ENCODE peak calls at places on chromosome 14, in ten cellular contexts. D, S, G, R, V, A, T, H, X and Q are unnamed samples.

GRCh38 chr14:98198385-98198784 is 1073.6 kb downstream of the BCL11B start:
- DNase-seq in R (no peak), S (no peak), T (no peak), X (no peak), V (no peak), H (no peak), G (peak; percentile 35), A (no peak), D (no peak), Q (no peak)

GRCh38 chr14:75519826-75520692 is 2.2 kb upstream of the BATF start:
- DNase-seq in R (no peak), A (no peak), T (peak; percentile 4), D (no peak), G (no peak), X (no peak), V (no peak), H (no peak), S (no peak), Q (peak; percentile 47)

GRCh38 chr14:51783765-51784164 is 76.6 kb upstream of the GNG2 start:
- DNase-seq in A (no peak), S (no peak), H (no peak), D (peak; percentile 26), R (no peak), G (no peak), X (no peak), V (no peak), T (no peak), Q (peak; percentile 55)

GRCh38 chr14:59126714-59127436 is 61.6 kb upstream of the DAAM1 start:
- DNase-seq in T (no peak), X (peak; percentile 48), D (peak; percentile 57), G (no peak), R (peak; percentile 27), A (peak; percentile 25), V (peak; percentile 20), S (peak; percentile 83), H (peak; percentile 55), Q (peak; percentile 13)

GRCh38 chr14:22900088-22900799 is 17.2 kb downstream of the REM2 start:
- DNase-seq in T (peak; percentile 53), H (peak; percentile 70), V (peak; percentile 39), R (no peak), X (peak; percentile 64), D (peak; percentile 87), S (peak; percentile 83), A (peak; percentile 51), G (no peak), Q (no peak)

GRCh38 chr14:101876539-101876938 is 87.8 kb upstream of the DYNC1H1 start:
- DNase-seq in X (no peak), A (peak; percentile 83), T (no peak), S (peak; percentile 97), R (no peak), H (peak; percentile 68), V (peak; percentile 88), D (no peak), G (peak; percentile 38), Q (peak; percentile 21)

GRCh38 chr14:61584258-61584657 is 111.1 kb upstream of the HIF1A start:
- DNase-seq in G (no peak), S (no peak), D (peak; percentile 80), R (no peak), A (peak; percentile 3), H (no peak), V (no peak), T (no peak), X (no peak), Q (no peak)

GRCh38 chr14:77483851-77484250 is 14.8 kb downstream of the ISM2 start:
- DNase-seq in V (no peak), S (no peak), T (no peak), A (no peak), D (no peak), G (no peak), R (no peak), H (no peak), X (no peak), Q (no peak)

GRCh38 chr14:76293923-76294322 is 82.0 kb upstream of the ESRRB start:
- DNase-seq in S (no peak), X (no peak), H (no peak), R (no peak), T (no peak), A (no peak), V (no peak), D (no peak), G (no peak), Q (no peak)

GRCh38 chr14:50531595-50532501 is 521 bp downstream of the MAP4K5 start:
- DNase-seq in G (peak; percentile 10), A (peak; percentile 38), V (peak; percentile 40), X (peak; percentile 38), T (no peak), H (peak; percentile 10), R (peak; percentile 38), S (peak; percentile 68), D (peak; percentile 52), Q (no peak)

GRCh38 chr14:65922166-65922565 is 509.6 kb downstream of the FUT8 start:
- DNase-seq in D (no peak), S (no peak), T (no peak), X (no peak), R (no peak), H (no peak), A (no peak), G (no peak), V (no peak), Q (no peak)

GRCh38 chr14:104467641-104468040 is 111.9 kb upstream of the C14orf180 start:
- DNase-seq in A (no peak), H (no peak), T (no peak), S (no peak), G (no peak), R (no peak), X (no peak), D (no peak), V (no peak), Q (no peak)

GRCh38 chr14:91414475-91415342 is 2.9 kb downstream of the CCDC88C start:
- DNase-seq in V (no peak), X (peak; percentile 65), R (no peak), T (no peak), A (no peak), S (no peak), G (no peak), H (no peak), D (no peak), Q (no peak)

GRCh38 chr14:97697772-97698171 is 900.6 kb downstream of the VRK1 start:
- DNase-seq in G (no peak), D (no peak), S (no peak), X (no peak), T (no peak), V (no peak), A (no peak), R (no peak), H (no peak), Q (no peak)

GRCh38 chr14:90061849-90062794 is at the start of gene KCNK13:
- DNase-seq in G (no peak), H (no peak), D (no peak), R (no peak), X (peak; percentile 39), T (no peak), S (no peak), A (no peak), V (no peak), Q (no peak)

GRCh38 chr14:95495538-95496025 is 20.9 kb downstream of the SYNE3 start:
- DNase-seq in H (no peak), V (no peak), S (peak; percentile 87), D (no peak), A (no peak), X (no peak), R (no peak), T (no peak), G (no peak), Q (no peak)

GRCh38 chr14:59342516-59343484 is 122.4 kb downstream of the GPR135 start:
- DNase-seq in G (no peak), A (no peak), X (no peak), T (no peak), S (no peak), D (peak; percentile 68), R (no peak), H (no peak), V (no peak), Q (no peak)

GRCh38 chr14:74882103-74882920 is 596 bp downstream of the DLST start:
- DNase-seq in T (no peak), S (peak; percentile 70), G (peak; percentile 19), R (peak; percentile 23), A (peak; percentile 45), H (peak; percentile 79), X (peak; percentile 17), V (peak; percentile 48), D (peak; percentile 51), Q (no peak)

GRCh38 chr14:22494486-22495135 is 94.4 kb downstream of the DAD1 start:
- DNase-seq in D (no peak), S (no peak), T (no peak), H (no peak), X (no peak), V (no peak), R (no peak), A (no peak), G (no peak), Q (no peak)

GRCh38 chr14:89249972-89250371 is 167.1 kb downstream of the FOXN3 start:
- DNase-seq in D (no peak), X (no peak), G (no peak), S (no peak), A (no peak), T (no peak), H (no peak), R (no peak), V (no peak), Q (no peak)

GRCh38 chr14:66403183-66403582 is 83.0 kb upstream of the CCDC196 start:
- DNase-seq in G (no peak), D (peak; percentile 10), H (peak; percentile 25), T (no peak), V (no peak), X (no peak), S (peak; percentile 34), R (no peak), A (no peak), Q (no peak)

GRCh38 chr14:81946808-81947798 is 413.4 kb upstream of the SEL1L start:
- DNase-seq in R (no peak), D (no peak), X (no peak), H (no peak), S (no peak), A (no peak), V (no peak), T (no peak), G (no peak), Q (no peak)
- H3K4me3 ChIP-seq in R (peak overlapping the region; percentile 26), D (no peak overlapping the region), X (no peak overlapping the region), H (no peak overlapping the region), S (no peak overlapping the region), A (no peak overlapping the region), V (no peak overlapping the region), T (no peak overlapping the region), G (no peak overlapping the region), Q (no peak overlapping the region)

GRCh38 chr14:21300892-21301291 is 21.0 kb downstream of the RPGRIP1 start:
- DNase-seq in S (peak; percentile 51), D (no peak), H (peak; percentile 6), T (no peak), V (no peak), G (no peak), R (peak; percentile 70), A (no peak), X (peak; percentile 24), Q (no peak)
- H3K4me3 ChIP-seq in S (peak overlapping the region; percentile 57), D (no peak overlapping the region), H (peak overlapping the region; percentile 6), T (no peak overlapping the region), V (peak overlapping the region; percentile 2), G (no peak overlapping the region), R (peak overlapping the region; percentile 21), A (no peak overlapping the region), X (peak overlapping the region; percentile 25), Q (peak overlapping the region; percentile 13)

GRCh38 chr14:24189460-24189859 is 844 bp upstream of the IPO4 start:
- DNase-seq in H (no peak), S (no peak), A (no peak), R (no peak), G (no peak), V (no peak), X (no peak), T (no peak), D (no peak), Q (no peak)
- H3K4me3 ChIP-seq in H (no peak overlapping the region), S (peak overlapping the region; percentile 85), A (no peak overlapping the region), R (no peak overlapping the region), G (no peak overlapping the region), V (no peak overlapping the region), X (no peak overlapping the region), T (no peak overlapping the region), D (no peak overlapping the region), Q (no peak overlapping the region)

GRCh38 chr14:55446833-55447232 is 6.4 kb upstream of the TBPL2 start:
- DNase-seq in V (peak; percentile 84), D (peak; percentile 86), X (no peak), H (no peak), G (no peak), S (no peak), R (no peak), T (peak; percentile 73), A (no peak), Q (peak; percentile 71)
- H3K4me3 ChIP-seq in V (no peak overlapping the region), D (no peak overlapping the region), X (no peak overlapping the region), H (no peak overlapping the region), G (no peak overlapping the region), S (no peak overlapping the region), R (no peak overlapping the region), T (no peak overlapping the region), A (no peak overlapping the region), Q (no peak overlapping the region)